ENCODE peak calls at places on chromosomes 1 and 21, in ten cellular contexts. W, E, Z, A, Q, K, G, Y, U and H are unnamed samples.
A peak's percentile ranks its signal among the peaks of the same experiment; 100 is the strongest.

GRCh38 chr21:36125513-36126121 is 9.3 kb upstream of the CBR3 start:
- DNase-seq in Y (peak; percentile 46), E (peak; percentile 69), U (peak; percentile 41), W (peak; percentile 53), Q (peak; percentile 72), Z (peak; percentile 53), G (peak; percentile 19), A (peak; percentile 50), K (peak; percentile 59), H (peak; percentile 22)

GRCh38 chr1:210049616-210050015 is 111.6 kb downstream of the SYT14 start:
- DNase-seq in K (no peak), Z (no peak), W (no peak), Q (no peak), Y (no peak), G (no peak), A (no peak), U (no peak), E (no peak), H (no peak)

GRCh38 chr1:78142731-78143130 is 97.0 kb downstream of the GIPC2 start:
- DNase-seq in G (no peak), U (no peak), E (no peak), Z (no peak), A (no peak), K (no peak), W (no peak), Q (no peak), Y (no peak), H (no peak)

GRCh38 chr1:219669556-219669955 is 56.7 kb upstream of the ZC3H11B start:
- DNase-seq in A (no peak), E (no peak), W (no peak), G (no peak), Y (no peak), Z (no peak), U (no peak), Q (no peak), K (no peak), H (no peak)

GRCh38 chr1:56389813-56390539 is 189.4 kb downstream of the PLPP3 start:
- DNase-seq in A (peak; percentile 9), Q (peak; percentile 66), G (no peak), Z (no peak), E (no peak), W (no peak), U (no peak), Y (no peak), K (no peak), H (no peak)

GRCh38 chr1:150165622-150166612 is 16.2 kb downstream of the PLEKHO1 start:
- DNase-seq in W (peak; percentile 77), E (no peak), G (peak; percentile 30), Q (peak; percentile 75), Z (no peak), Y (peak; percentile 59), K (peak; percentile 56), U (peak; percentile 38), A (peak; percentile 45), H (no peak)

GRCh38 chr1:2784854-2785630 is 16.5 kb downstream of the TTC34 start:
- DNase-seq in A (no peak), K (no peak), Z (no peak), G (no peak), W (no peak), Q (no peak), Y (no peak), E (peak; percentile 44), U (no peak), H (no peak)

GRCh38 chr1:9767964-9768668 is 55.6 kb downstream of the CLSTN1 start:
- DNase-seq in W (no peak), G (no peak), Q (no peak), K (no peak), U (no peak), E (no peak), A (no peak), Z (no peak), Y (no peak), H (no peak)

GRCh38 chr1:235075121-235075954 is 53.3 kb downstream of the TOMM20 start:
- DNase-seq in Z (peak; percentile 79), Q (no peak), W (no peak), A (no peak), U (no peak), Y (peak; percentile 87), K (peak; percentile 92), G (peak; percentile 34), E (peak; percentile 99), H (peak; percentile 63)

GRCh38 chr1:8026153-8026975 is at the start of gene ERRFI1:
- DNase-seq in Q (peak; percentile 92), A (peak; percentile 94), Z (peak; percentile 93), Y (peak; percentile 93), W (peak; percentile 95), U (peak; percentile 38), K (peak; percentile 95), G (peak; percentile 83), E (peak; percentile 97), H (peak; percentile 87)

GRCh38 chr1:27555700-27556424 is 48.1 kb downstream of the AHDC1 start:
- DNase-seq in Q (no peak), A (no peak), G (peak; percentile 25), E (no peak), Y (no peak), U (no peak), Z (no peak), K (peak; percentile 45), W (no peak), H (no peak)

GRCh38 chr1:29482064-29482463 is 245.7 kb downstream of the PTPRU start:
- DNase-seq in G (no peak), K (no peak), W (no peak), U (no peak), E (no peak), Q (no peak), Y (no peak), Z (no peak), A (no peak), H (no peak)

GRCh38 chr1:217076902-217077301 is 353.7 kb upstream of the ESRRG start:
- DNase-seq in G (no peak), Y (no peak), Q (no peak), A (no peak), E (no peak), K (peak; percentile 31), Z (no peak), W (no peak), U (no peak), H (no peak)

GRCh38 chr21:36743446-36743845 is 44.5 kb downstream of the SIM2 start:
- DNase-seq in Y (no peak), U (no peak), Z (no peak), E (no peak), K (no peak), G (no peak), Q (no peak), W (no peak), A (no peak), H (no peak)

GRCh38 chr1:94741956-94742355 is 78.2 kb upstream of the SLC44A3 start:
- DNase-seq in G (no peak), Y (no peak), U (no peak), Z (no peak), E (no peak), K (no peak), Q (no peak), A (no peak), W (no peak), H (no peak)

GRCh38 chr1:32241011-32241763 is 5.8 kb upstream of the FAM167B start:
- DNase-seq in U (no peak), K (peak; percentile 54), Z (no peak), E (no peak), Q (no peak), G (no peak), W (peak; percentile 49), A (peak; percentile 50), Y (no peak), H (no peak)

GRCh38 chr1:115275216-115275615 is 62.8 kb downstream of the NGF start:
- DNase-seq in E (no peak), Y (peak; percentile 34), G (no peak), W (no peak), U (peak; percentile 36), A (no peak), K (no peak), Q (peak; percentile 53), Z (no peak), H (no peak)

GRCh38 chr21:32334980-32335471 is 36.4 kb downstream of the MRAP start:
- DNase-seq in U (no peak), W (no peak), Y (no peak), G (no peak), A (no peak), K (peak; percentile 75), Q (no peak), Z (no peak), E (no peak), H (no peak)

GRCh38 chr1:207405814-207406213 is 48.3 kb upstream of the CR2 start:
- DNase-seq in A (no peak), K (no peak), G (no peak), U (no peak), W (no peak), Y (no peak), E (no peak), Z (no peak), Q (no peak), H (no peak)

GRCh38 chr21:29265690-29266479 is 32.8 kb upstream of the BACH1 start:
- DNase-seq in G (no peak), Y (no peak), Q (no peak), A (no peak), K (no peak), W (no peak), U (no peak), Z (no peak), E (no peak), H (no peak)

GRCh38 chr1:162548170-162548569 is 13.4 kb upstream of the UAP1 start:
- DNase-seq in E (peak; percentile 63), U (no peak), Q (no peak), A (no peak), G (no peak), Y (no peak), K (peak; percentile 84), W (no peak), Z (no peak), H (peak; percentile 75)

GRCh38 chr1:7778133-7778628 is 5.9 kb upstream of the PER3 start:
- DNase-seq in W (no peak), Z (no peak), G (no peak), E (no peak), Y (no peak), K (no peak), U (no peak), Q (no peak), A (no peak), H (no peak)

GRCh38 chr21:46425566-46425965 is 33.1 kb upstream of the DIP2A start:
- DNase-seq in Z (no peak), Y (no peak), E (peak; percentile 78), G (no peak), U (no peak), Q (no peak), A (no peak), K (no peak), W (no peak), H (no peak)

GRCh38 chr1:53286950-53287349 is 40.9 kb downstream of the LRP8 start:
- DNase-seq in E (no peak), Z (peak; percentile 17), A (peak; percentile 85), Q (no peak), K (no peak), W (no peak), G (no peak), Y (no peak), U (peak; percentile 9), H (no peak)

GRCh38 chr1:182616130-182617074 is 12.2 kb upstream of the RGS16 start:
- DNase-seq in A (peak; percentile 97), G (peak; percentile 89), Y (peak; percentile 69), Z (peak; percentile 67), K (peak; percentile 76), E (peak; percentile 90), Q (peak; percentile 59), W (no peak), U (peak; percentile 77), H (no peak)

GRCh38 chr1:24438423-24438901 is 22.9 kb downstream of the NIPAL3 start:
- DNase-seq in Z (peak; percentile 36), W (no peak), K (peak; percentile 74), U (no peak), Q (no peak), E (no peak), Y (no peak), G (no peak), A (no peak), H (no peak)

GRCh38 chr1:5164155-5164554 is 509.7 kb downstream of the AJAP1 start:
- DNase-seq in G (no peak), Y (peak; percentile 32), A (no peak), K (no peak), W (no peak), U (no peak), Q (no peak), Z (no peak), E (no peak), H (no peak)

GRCh38 chr1:201399352-201400126 is 415 bp upstream of the LAD1 start:
- DNase-seq in U (no peak), K (no peak), E (no peak), W (no peak), G (no peak), Y (no peak), A (peak; percentile 59), Z (no peak), Q (no peak), H (no peak)